ENCODE peak calls at places on chromosomes 2 and 18, in eight cellular contexts. U, X, M, F, E, V, B and Q are unnamed samples.
A peak's percentile ranks its signal among the peaks of the same experiment; 100 is the strongest.

GRCh38 chr2:119431155-119431975 is at the start of gene TMEM37:
- DNase-seq in U (peak; percentile 86), X (peak; percentile 84), M (peak; percentile 76), F (no peak), E (peak; percentile 91), V (peak; percentile 30), B (peak; percentile 15), Q (peak; percentile 85)

GRCh38 chr2:46132996-46133395 is 164.2 kb upstream of the EPAS1 start:
- DNase-seq in U (no peak), X (no peak), M (no peak), F (no peak), E (no peak), V (no peak), B (no peak), Q (no peak)

GRCh38 chr2:235088608-235089020 is 136.8 kb downstream of the SH3BP4 start:
- DNase-seq in U (no peak), X (no peak), M (no peak), F (no peak), E (no peak), V (no peak), B (peak; percentile 21), Q (peak; percentile 3)

GRCh38 chr2:234308814-234309195 is 188.1 kb downstream of the ARL4C start:
- DNase-seq in U (no peak), X (no peak), M (no peak), F (no peak), E (no peak), V (peak; percentile 69), B (no peak), Q (peak; percentile 44)

GRCh38 chr2:170779304-170779703 is 9.1 kb downstream of the ERICH2 start:
- DNase-seq in U (no peak), X (no peak), M (no peak), F (no peak), E (no peak), V (no peak), B (no peak), Q (no peak)

GRCh38 chr2:195022514-195022842 is 634.5 kb upstream of the SLC39A10 start:
- DNase-seq in U (no peak), X (no peak), M (peak; percentile 1), F (no peak), E (no peak), V (peak; percentile 15), B (no peak), Q (no peak)

GRCh38 chr2:20664071-20664390 is 2.9 kb upstream of the GDF7 start:
- DNase-seq in U (no peak), X (no peak), M (no peak), F (no peak), E (no peak), V (no peak), B (no peak), Q (no peak)

GRCh38 chr2:17057109-17058017 is 391.7 kb upstream of the CYRIA start:
- DNase-seq in U (no peak), X (no peak), M (no peak), F (no peak), E (no peak), V (no peak), B (no peak), Q (no peak)

GRCh38 chr18:30889582-30890301 is 152.8 kb downstream of the DSC3 start:
- DNase-seq in U (no peak), X (no peak), M (no peak), F (no peak), E (peak; percentile 31), V (no peak), B (peak; percentile 16), Q (peak; percentile 5)

GRCh38 chr2:220855296-220855695 is 716.8 kb downstream of the EPHA4 start:
- DNase-seq in U (no peak), X (no peak), M (no peak), F (no peak), E (peak; percentile 94), V (no peak), B (peak; percentile 93), Q (no peak)

GRCh38 chr2:52034706-52035105 is 1002.8 kb upstream of the NRXN1 start:
- DNase-seq in U (no peak), X (no peak), M (no peak), F (no peak), E (no peak), V (no peak), B (no peak), Q (no peak)

GRCh38 chr2:233081731-233082221 is 21.6 kb downstream of the INPP5D start:
- DNase-seq in U (no peak), X (no peak), M (no peak), F (no peak), E (no peak), V (no peak), B (no peak), Q (no peak)

GRCh38 chr2:219517954-219518778 is 3.9 kb downstream of the ASIC4 start:
- DNase-seq in U (no peak), X (no peak), M (no peak), F (no peak), E (no peak), V (no peak), B (no peak), Q (no peak)

GRCh38 chr2:167964650-167965404 is 282.6 kb downstream of the STK39 start:
- DNase-seq in U (no peak), X (no peak), M (no peak), F (no peak), E (peak; percentile 66), V (no peak), B (no peak), Q (no peak)

GRCh38 chr2:79666430-79666829 is 153.6 kb downstream of the CTNNA2 start:
- DNase-seq in U (no peak), X (no peak), M (no peak), F (no peak), E (no peak), V (no peak), B (no peak), Q (no peak)

GRCh38 chr2:219997341-219997851 is 370.0 kb downstream of the SLC4A3 start:
- DNase-seq in U (no peak), X (no peak), M (peak; percentile 15), F (no peak), E (peak; percentile 74), V (no peak), B (peak; percentile 11), Q (no peak)

GRCh38 chr2:130261970-130262760 is 63.9 kb upstream of the TUBA3E start:
- DNase-seq in U (no peak), X (no peak), M (no peak), F (no peak), E (peak; percentile 50), V (no peak), B (peak; percentile 19), Q (no peak)

GRCh38 chr2:33502025-33502424 is 25.6 kb downstream of the RASGRP3 start:
- DNase-seq in U (no peak), X (no peak), M (no peak), F (no peak), E (no peak), V (no peak), B (no peak), Q (no peak)
- H3K4me1 ChIP-seq in U (no peaks in the 10 kb centered on the region), X (peaks cover 35% of the 10 kb centered on the region), M (peaks cover 14% of the 10 kb centered on the region), F (no peaks in the 10 kb centered on the region), E (no peaks in the 10 kb centered on the region), V (peaks cover 6% of the 10 kb centered on the region), B (no peaks in the 10 kb centered on the region), Q (peaks cover 2% of the 10 kb centered on the region)

GRCh38 chr18:68772268-68772667 is 25.6 kb upstream of the CCDC102B start:
- DNase-seq in U (no peak), X (no peak), M (no peak), F (no peak), E (no peak), V (no peak), B (no peak), Q (no peak)
- H3K4me3 ChIP-seq in U (no peak overlapping the region), X (no peak overlapping the region), M (no peak overlapping the region), F (no peak overlapping the region), E (no peak overlapping the region), V (no peak overlapping the region), B (no peak overlapping the region), Q (no peak overlapping the region)

GRCh38 chr2:134282638-134283400 is 28.9 kb downstream of the MGAT5 start:
- DNase-seq in U (no peak), X (no peak), M (no peak), F (no peak), E (no peak), V (peak; percentile 53), B (no peak), Q (peak; percentile 46)

GRCh38 chr2:134281815-134282419 is 28.0 kb downstream of the MGAT5 start:
- DNase-seq in U (no peak), X (no peak), M (no peak), F (no peak), E (no peak), V (no peak), B (no peak), Q (no peak)

GRCh38 chr2:134279417-134279816 is 25.5 kb downstream of the MGAT5 start:
- DNase-seq in U (no peak), X (no peak), M (no peak), F (no peak), E (peak; percentile 39), V (no peak), B (no peak), Q (no peak)

GRCh38 chr2:134280231-134280630 is 26.4 kb downstream of the MGAT5 start:
- DNase-seq in U (no peak), X (no peak), M (no peak), F (no peak), E (no peak), V (no peak), B (no peak), Q (no peak)

DNA sequence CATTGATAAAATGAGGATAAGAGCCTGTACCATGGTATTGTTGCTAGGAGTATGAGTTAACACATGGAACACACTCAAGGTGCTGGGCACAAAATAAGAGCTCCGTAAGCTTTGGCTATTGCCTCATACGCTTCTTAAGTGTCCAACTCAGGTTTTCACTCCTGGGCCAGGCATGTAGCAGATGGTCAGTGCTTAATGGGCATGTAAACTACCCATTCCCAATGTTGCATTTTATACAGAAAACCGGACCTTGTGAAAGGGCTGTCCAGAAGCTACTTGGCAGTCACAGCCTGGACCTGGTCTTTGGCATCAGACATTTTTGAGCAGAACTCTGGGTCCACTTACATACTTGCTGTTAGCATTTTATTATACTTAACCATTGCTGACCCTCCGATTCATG is 26.9 kb downstream of the MGAT5 start:
- DNase-seq in U (no peak), X (no peak), M (no peak), F (no peak), E (no peak), V (no peak), B (no peak), Q (no peak)
- H3K4me1 ChIP-seq in U (no peaks in the 10 kb centered on the region), X (peaks cover 66% of the 10 kb centered on the region), M (peaks cover 28% of the 10 kb centered on the region), F (no peaks in the 10 kb centered on the region), E (peaks cover 26% of the 10 kb centered on the region), V (peaks cover 28% of the 10 kb centered on the region), B (no peaks in the 10 kb centered on the region), Q (no peaks in the 10 kb centered on the region)

DNA sequence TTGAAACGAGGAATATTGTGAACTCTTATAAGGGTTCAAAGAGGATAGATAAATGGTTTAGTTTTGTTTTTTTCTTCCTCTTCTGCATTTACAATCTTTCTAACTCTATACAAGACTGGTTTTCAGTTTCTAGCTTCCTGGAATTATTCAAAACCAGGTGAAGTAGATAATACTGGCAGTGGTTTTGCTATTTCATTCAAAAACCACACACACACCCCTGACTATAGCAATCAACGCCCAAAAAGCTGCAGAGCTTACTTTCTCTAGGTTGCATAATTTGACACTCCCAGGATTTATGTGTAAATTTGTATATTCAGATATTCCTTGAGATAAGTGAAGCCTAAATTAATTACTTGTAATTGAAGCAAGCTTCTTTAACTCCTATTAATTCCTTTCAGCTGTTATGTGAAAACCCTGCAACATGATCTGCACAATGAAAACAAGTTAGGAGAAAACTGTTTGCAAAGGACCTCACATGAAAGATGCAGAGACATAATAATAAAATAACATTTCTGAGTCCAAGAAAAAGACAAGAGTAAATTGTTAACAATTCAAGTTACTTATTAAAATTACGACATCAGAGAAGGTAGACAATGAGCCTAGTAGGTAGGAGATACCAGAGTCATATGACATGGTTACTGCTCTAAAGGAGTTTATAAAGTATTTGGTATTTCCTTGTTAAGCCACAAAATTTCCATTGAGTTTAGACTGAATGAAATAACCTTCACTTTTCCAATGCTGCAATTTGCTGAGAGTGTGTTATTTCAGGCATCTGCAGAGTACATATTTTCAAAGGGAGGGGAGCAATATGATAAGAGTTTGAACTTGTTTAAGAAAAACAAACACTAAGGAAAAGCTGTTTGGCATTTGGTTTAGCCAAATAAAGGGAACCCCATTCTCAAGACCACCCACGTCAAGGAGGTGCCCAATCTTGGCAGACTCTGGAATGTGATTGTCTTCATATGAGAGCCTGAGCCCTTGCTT is 1.6 kb upstream of the NFE2L2 start:
- DNase-seq in U (no peak), X (no peak), M (no peak), F (no peak), E (no peak), V (no peak), B (peak; percentile 60), Q (peak; percentile 61)
- H3K4me3 ChIP-seq in U (peak overlapping the region; percentile 68), X (peak overlapping the region; percentile 87), M (peak overlapping the region; percentile 96), F (peak overlapping the region; percentile 99), E (peak overlapping the region; percentile 96), V (peak overlapping the region; percentile 75), B (peak overlapping the region; percentile 95), Q (no peak overlapping the region)